ENCODE peak calls at places on chromosomes 16 and 17, in seven cellular contexts. I, K, R, N, G, J and V are unnamed samples.

GRCh38 chr16:67148656-67149275 is 2.0 kb downstream of the B3GNT9 start:
- DNase-seq in I (no peak), K (no peak), R (no peak), N (no peak), G (no peak), J (no peak), V (no peak)

GRCh38 chr17:19579867-19580565 is 46.4 kb downstream of the SLC47A1 start:
- DNase-seq in I (no peak), K (peak), R (no peak), N (no peak), G (peak), J (no peak), V (peak)

GRCh38 chr17:78609198-78609597 is 32.0 kb upstream of the DNAH17 start:
- DNase-seq in I (no peak), K (no peak), R (no peak), N (no peak), G (no peak), J (no peak), V (no peak)

GRCh38 chr17:28221751-28222414 is 97.1 kb upstream of the TMEM97 start:
- DNase-seq in I (peak), K (no peak), R (no peak), N (no peak), G (no peak), J (no peak), V (no peak)

GRCh38 chr16:12321363-12321762 is 344.8 kb downstream of the SNX29 start:
- DNase-seq in I (no peak), K (peak), R (no peak), N (no peak), G (no peak), J (peak), V (no peak)

GRCh38 chr16:79767597-79768280 is 167.2 kb upstream of the MAF start:
- DNase-seq in I (peak), K (no peak), R (no peak), N (no peak), G (peak), J (no peak), V (no peak)

GRCh38 chr16:72673118-72673517 is 374.8 kb downstream of the ZFHX3 start:
- DNase-seq in I (no peak), K (no peak), R (no peak), N (no peak), G (no peak), J (no peak), V (no peak)

GRCh38 chr16:86517652-86518258 is 7.4 kb downstream of the FOXF1 start:
- DNase-seq in I (no peak), K (peak), R (peak), N (no peak), G (peak), J (peak), V (no peak)

GRCh38 chr17:44211281-44212265 is 7.9 kb downstream of the UBTF start:
- DNase-seq in I (no peak), K (no peak), R (no peak), N (no peak), G (no peak), J (no peak), V (no peak)

GRCh38 chr17:14359251-14359939 is 58.5 kb downstream of the HS3ST3B1 start:
- DNase-seq in I (no peak), K (no peak), R (no peak), N (peak), G (no peak), J (no peak), V (no peak)

GRCh38 chr17:73748521-73748920 is 104.3 kb upstream of the SDK2 start:
- DNase-seq in I (no peak), K (peak), R (no peak), N (no peak), G (no peak), J (peak), V (no peak)

GRCh38 chr16:71610447-71610846 is 15.5 kb upstream of the MARVELD3 start:
- DNase-seq in I (no peak), K (no peak), R (no peak), N (no peak), G (no peak), J (no peak), V (no peak)

GRCh38 chr17:5618511-5618910 is 34.2 kb upstream of the NLRP1 start:
- DNase-seq in I (no peak), K (no peak), R (no peak), N (no peak), G (no peak), J (no peak), V (no peak)

GRCh38 chr17:75404739-75405364 is 626 bp downstream of the GRB2 start:
- DNase-seq in I (no peak), K (peak), R (peak), N (peak), G (peak), J (no peak), V (peak)

GRCh38 chr16:49503242-49504022 is 129.8 kb downstream of the C16orf78 start:
- DNase-seq in I (no peak), K (no peak), R (no peak), N (no peak), G (no peak), J (no peak), V (no peak)

GRCh38 chr16:27894441-27894840 is 169.1 kb downstream of the GSG1L start:
- DNase-seq in I (no peak), K (no peak), R (no peak), N (no peak), G (no peak), J (no peak), V (no peak)

GRCh38 chr16:10827691-10828341 is 9.2 kb upstream of the TVP23A start:
- DNase-seq in I (peak), K (no peak), R (no peak), N (no peak), G (peak), J (no peak), V (no peak)

GRCh38 chr16:56643080-56643778 is 4.8 kb downstream of the MT1A start:
- DNase-seq in I (peak), K (no peak), R (no peak), N (peak), G (peak), J (no peak), V (no peak)